ENCODE peak calls at places on chromosomes 4 and X, in four cellular contexts. W is left ventricle myocardium superior; D is pancreas; X is activated CD8-positive, alpha-beta T cell treated with anti-CD3 and anti-CD28 coated beads for 36 hours. F is an unnamed sample.

GRCh38 chr4:82638479-82638878 is 76.7 kb upstream of the TMEM150C start:
- ATAC-seq in X (no peak), D (no peak), W (no peak), F (no peak)

GRCh38 chr4:108681321-108681809 is 31.0 kb downstream of the OSTC start:
- ATAC-seq in D (no peak), X (no peak), W (no peak), F (no peak)

GRCh38 chrX:132748909-132749308 is 209.5 kb downstream of the HS6ST2 start:
- ATAC-seq in W (no peak), D (no peak), X (no peak), F (no peak)

GRCh38 chrX:13875572-13875971 is 58.7 kb upstream of the GPM6B start:
- ATAC-seq in D (no peak), W (no peak), X (no peak), F (no peak)

GRCh38 chr4:10111067-10111801 is 5.4 kb downstream of the WDR1 start:
- ATAC-seq in W (no peak), X (no peak), D (no peak), F (no peak)

GRCh38 chr4:170395773-170396172 is 306.0 kb upstream of the AADAT start:
- ATAC-seq in X (no peak), W (no peak), D (no peak), F (no peak)

GRCh38 chrX:141928432-141928831 is 24.7 kb downstream of the MAGEC1 start:
- ATAC-seq in D (no peak), X (no peak), W (no peak), F (no peak)

GRCh38 chr4:109729155-109729562 is 711 bp downstream of the PLA2G12A start:
- ATAC-seq in W (peak; percentile 31), X (no peak), D (peak; percentile 36), F (peak; percentile 2)

GRCh38 chrX:23742174-23742692 is 843 bp downstream of the ACOT9 start:
- ATAC-seq in X (peak; percentile 35), W (peak; percentile 84), D (peak; percentile 74), F (peak; percentile 40)

GRCh38 chr4:141458501-141458900 is 177.9 kb upstream of the IL15 start:
- ATAC-seq in D (no peak), W (no peak), X (no peak), F (no peak)

GRCh38 chr4:76611611-76612010 is 176.6 kb downstream of the SHROOM3 start:
- ATAC-seq in W (peak; percentile 61), X (no peak), D (peak; percentile 89), F (peak; percentile 72)

GRCh38 chrX:275476-275966 is 5.7 kb upstream of the PLCXD1 start:
- ATAC-seq in W (peak; percentile 22), X (peak; percentile 18), D (peak; percentile 20), F (peak; percentile 20)

GRCh38 chr4:115279300-115279699 is 165.9 kb upstream of the NDST4 start:
- ATAC-seq in W (no peak), D (no peak), X (no peak), F (no peak)

GRCh38 chr4:143397335-143397734 is 60.7 kb downstream of the GAB1 start:
- ATAC-seq in X (no peak), W (no peak), D (no peak), F (no peak)

GRCh38 chr4:78732332-78733104 is 43.6 kb upstream of the BMP2K start:
- ATAC-seq in X (no peak), D (no peak), W (no peak), F (no peak)

GRCh38 chr4:187799735-187800134 is 195.8 kb upstream of the ZFP42 start:
- ATAC-seq in X (no peak), W (no peak), D (no peak), F (no peak)

GRCh38 chrX:145820825-145821224 is 3.2 kb downstream of the SLITRK2 start:
- ATAC-seq in X (no peak), D (no peak), W (no peak), F (no peak)

GRCh38 chr4:109215511-109215910 is 86.9 kb downstream of the COL25A1 start:
- ATAC-seq in D (no peak), W (no peak), X (no peak), F (no peak)

GRCh38 chrX:13607996-13608365 is 38.6 kb downstream of the EGFL6 start:
- ATAC-seq in X (no peak), W (no peak), D (no peak), F (no peak)

GRCh38 chr4:188109157-188109755 is at the start of gene TRIML2:
- ATAC-seq in W (no peak), D (no peak), X (no peak), F (no peak)

GRCh38 chr4:159540038-159540437 is 437.2 kb downstream of the RAPGEF2 start:
- ATAC-seq in D (peak; percentile 71), X (no peak), W (no peak), F (no peak)

GRCh38 chr4:103074598-103075434 is 1.7 kb downstream of the SLC9B2 start:
- ATAC-seq in W (no peak), X (no peak), D (no peak), F (no peak)

GRCh38 chr4:64713256-64713840 is 304.1 kb upstream of the TECRL start:
- ATAC-seq in X (no peak), D (no peak), W (no peak), F (no peak)

GRCh38 chrX:155055494-155055893 is 15.4 kb downstream of the CMC4 start:
- ATAC-seq in X (no peak), W (no peak), D (no peak), F (no peak)

GRCh38 chr4:85669204-85669603 is 194.3 kb downstream of the ARHGAP24 start:
- ATAC-seq in W (no peak), D (no peak), X (no peak), F (no peak)

GRCh38 chr4:126051709-126052424 is 737.1 kb downstream of the FAT4 start:
- ATAC-seq in X (no peak), W (peak; percentile 89), D (peak; percentile 34), F (peak; percentile 72)

GRCh38 chr4:111943796-111944203 is 201.5 kb upstream of the FAM241A start:
- ATAC-seq in X (no peak), D (peak; percentile 91), W (no peak), F (no peak)

GRCh38 chr4:129968778-129969177 is 872.8 kb downstream of the C4orf33 start:
- ATAC-seq in X (no peak), W (no peak), D (no peak), F (no peak)

GRCh38 chr4:81498046-81498445 is 26.3 kb upstream of the RASGEF1B start:
- ATAC-seq in D (no peak), W (no peak), X (no peak), F (no peak)

GRCh38 chrX:129553619-129554288 is 13.7 kb downstream of the OCRL start:
- ATAC-seq in X (no peak), W (no peak), D (no peak), F (no peak)

GRCh38 chrX:105006103-105006502 is 214.4 kb downstream of the TEX13A start:
- ATAC-seq in D (no peak), W (no peak), X (no peak), F (no peak)

GRCh38 chr4:6169239-6169638 is 31.1 kb downstream of the JAKMIP1 start:
- ATAC-seq in W (no peak), X (no peak), D (no peak), F (no peak)

GRCh38 chr4:48801739-48802138 is 21.7 kb upstream of the FRYL start:
- ATAC-seq in W (peak; percentile 65), D (no peak), X (no peak), F (no peak)

GRCh38 chr4:10773010-10773409 is 88.4 kb upstream of the CLNK start:
- ATAC-seq in D (peak; percentile 50), W (no peak), X (no peak), F (peak; percentile 31)

GRCh38 chrX:107823456-107823855 is 2.2 kb upstream of the MID2 start:
- ATAC-seq in X (no peak), D (no peak), W (no peak), F (no peak)

GRCh38 chrX:7444967-7445366 is 297.0 kb upstream of the PUDP start:
- ATAC-seq in X (peak; percentile 53), W (no peak), D (no peak), F (no peak)

GRCh38 chrX:93420090-93420489 is 253.3 kb downstream of the NAP1L3 start:
- ATAC-seq in X (no peak), D (peak; percentile 52), W (no peak), F (no peak)

GRCh38 chr4:89070041-89070440 is 13.1 kb upstream of the FAM13A start:
- ATAC-seq in W (no peak), X (no peak), D (no peak), F (no peak)

GRCh38 chr4:186701273-186701672 is 22.4 kb downstream of the FAT1 start:
- ATAC-seq in D (peak; percentile 26), W (peak; percentile 43), X (no peak), F (peak; percentile 23)